ENCODE peak calls at places on chromosomes 2 and 18, in eight cellular contexts. S is SK-N-SH, G is transverse colon, P is A549, B is upper lobe of left lung, U is ovary, J is K562, Y is stomach. M is an unnamed sample.

GRCh38 chr18:2237706-2238105 is 333.6 kb downstream of the METTL4 start:
- DNase-seq in B (no peak), G (no peak), P (no peak), S (no peak), U (no peak), J (peak; percentile 32), Y (no peak), M (no peak)

GRCh38 chr2:102337012-102337411 is 18.6 kb upstream of the IL18R1 start:
- DNase-seq in P (peak; percentile 35), J (no peak), G (no peak), B (no peak), S (no peak), Y (no peak), U (no peak), M (no peak)

GRCh38 chr2:124209441-124209840 is 184.4 kb downstream of the CNTNAP5 start:
- DNase-seq in U (no peak), G (no peak), J (no peak), P (no peak), Y (no peak), B (no peak), S (no peak), M (no peak)

GRCh38 chr2:162002623-162003200 is 71.3 kb downstream of the DPP4 start:
- DNase-seq in J (no peak), B (no peak), Y (no peak), U (no peak), S (no peak), P (no peak), G (no peak), M (no peak)

GRCh38 chr2:102020596-102021170 is 28.9 kb downstream of the IL1R2 start:
- DNase-seq in P (peak; percentile 87), B (no peak), G (peak; percentile 89), S (peak; percentile 81), U (peak; percentile 91), Y (peak; percentile 91), J (peak; percentile 88), M (peak; percentile 94)

GRCh38 chr2:172372436-172372835 is 55.0 kb upstream of the ITGA6 start:
- DNase-seq in U (no peak), B (no peak), J (no peak), P (no peak), Y (no peak), G (no peak), S (peak; percentile 45), M (no peak)

GRCh38 chr2:239687441-239687840 is 286.6 kb upstream of the HDAC4 start:
- DNase-seq in J (no peak), Y (peak; percentile 1), G (no peak), S (no peak), U (no peak), B (no peak), P (no peak), M (no peak)

GRCh38 chr2:109125595-109126500 is 3.2 kb upstream of the SH3RF3 start:
- DNase-seq in P (peak; percentile 14), U (no peak), Y (no peak), B (no peak), S (no peak), J (no peak), G (no peak), M (no peak)

GRCh38 chr2:128813352-128814034 is 494.8 kb upstream of the HS6ST1 start:
- DNase-seq in P (no peak), G (no peak), B (no peak), S (peak; percentile 48), J (no peak), U (no peak), Y (no peak), M (no peak)

GRCh38 chr2:64649626-64650025 is 4.1 kb downstream of the SERTAD2 start:
- DNase-seq in S (no peak), B (peak; percentile 17), U (no peak), Y (peak; percentile 45), J (peak; percentile 73), P (no peak), G (no peak), M (no peak)

GRCh38 chr2:58709274-58709673 is 468.1 kb upstream of the FANCL start:
- DNase-seq in S (no peak), G (no peak), Y (no peak), J (peak; percentile 36), U (no peak), P (no peak), B (no peak), M (no peak)

GRCh38 chr2:8009010-8009597 is 672.8 kb upstream of the ID2 start:
- DNase-seq in G (no peak), Y (no peak), B (no peak), S (no peak), U (no peak), J (peak; percentile 65), P (no peak), M (no peak)

GRCh38 chr2:207282916-207283315 is 117.2 kb upstream of the KLF7 start:
- DNase-seq in Y (no peak), P (no peak), U (no peak), B (no peak), G (no peak), J (no peak), S (no peak), M (no peak)

GRCh38 chr2:130972410-130972809 is 120.8 kb downstream of the FAM168B start:
- DNase-seq in S (no peak), U (no peak), P (no peak), B (no peak), Y (no peak), J (no peak), G (no peak), M (no peak)

DNA sequence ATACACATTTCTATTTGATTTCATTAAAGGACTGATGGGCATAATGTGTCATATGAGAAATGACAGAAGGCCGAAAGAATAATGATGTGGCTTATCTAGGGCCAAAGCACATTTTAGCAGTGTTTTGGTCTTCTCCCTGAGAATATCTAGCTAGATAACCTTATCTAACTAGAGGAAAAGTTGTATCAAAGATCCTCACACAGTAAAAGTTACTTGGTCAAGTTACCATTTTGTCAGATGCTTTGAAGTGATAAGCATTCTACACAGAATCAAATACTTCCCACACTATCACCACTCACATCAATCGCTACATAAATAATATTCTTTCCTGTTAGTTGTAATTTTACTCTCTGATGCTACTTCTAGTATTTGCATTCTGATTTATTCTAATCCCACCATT is 8.2 kb downstream of the XPO1 start:
- DNase-seq in J (no peak), B (no peak), Y (no peak), U (no peak), P (no peak), G (no peak), S (no peak), M (no peak)
- H3K4me1 ChIP-seq in J (peaks cover 22% of the 10 kb centered on the region), B (peaks cover 20% of the 10 kb centered on the region), Y (peaks cover 16% of the 10 kb centered on the region), U (peaks cover 4% of the 10 kb centered on the region), P (peaks cover 55% of the 10 kb centered on the region), G (peaks cover 19% of the 10 kb centered on the region), S (peaks cover 23% of the 10 kb centered on the region), M (peaks cover under 1% of the 10 kb centered on the region)

GRCh38 chr2:226664140-226664539 is 135.5 kb downstream of the IRS1 start:
- DNase-seq in G (no peak), Y (peak; percentile 82), P (no peak), B (no peak), S (no peak), U (no peak), J (no peak), M (no peak)

GRCh38 chr2:226660524-226660923 is 139.1 kb downstream of the IRS1 start:
- DNase-seq in J (no peak), G (peak; percentile 42), B (no peak), P (no peak), S (no peak), Y (peak; percentile 36), U (peak; percentile 58), M (peak; percentile 87)

GRCh38 chr2:226660124-226660523 is 139.5 kb downstream of the IRS1 start:
- DNase-seq in J (no peak), G (no peak), U (no peak), B (no peak), P (no peak), Y (no peak), S (no peak), M (no peak)

GRCh38 chr2:226659416-226659815 is 140.2 kb downstream of the IRS1 start:
- DNase-seq in P (no peak), J (no peak), G (no peak), S (no peak), Y (no peak), U (no peak), B (no peak), M (no peak)

DNA sequence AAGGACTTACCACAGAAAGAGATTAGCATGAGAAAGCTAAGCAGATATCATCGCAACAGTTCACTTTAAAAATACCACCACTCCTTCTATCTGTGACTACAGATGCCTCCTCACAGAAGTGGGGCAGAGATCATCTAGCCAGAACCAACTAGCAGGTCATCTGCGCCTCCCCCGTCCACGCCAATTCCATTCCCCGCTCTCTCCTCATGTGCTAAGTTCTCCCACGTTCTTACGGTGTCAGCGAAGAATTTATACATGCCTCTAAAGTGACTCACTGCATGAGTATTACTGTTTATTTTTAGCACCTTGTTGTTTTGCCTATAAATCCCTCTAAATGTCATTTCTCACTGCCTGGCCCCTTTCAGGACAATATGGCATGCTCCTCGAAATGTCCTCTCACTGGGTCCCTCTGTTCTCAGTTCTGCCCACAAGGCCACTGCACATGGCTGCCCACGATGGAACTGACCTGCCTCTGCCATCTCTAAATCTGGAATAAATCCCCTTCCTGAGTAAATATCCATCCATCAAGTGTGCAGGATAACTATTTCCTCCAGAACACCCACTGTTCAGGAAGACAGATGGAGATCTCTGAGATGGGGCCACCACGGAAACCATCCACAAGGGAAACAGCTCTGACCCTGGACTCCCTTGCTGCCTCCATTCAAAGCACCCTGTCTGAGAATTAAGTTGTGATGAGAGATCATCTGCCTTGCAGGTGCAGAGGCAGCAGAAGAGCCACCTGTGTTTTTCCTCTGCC is 137.7 kb downstream of the IRS1 start:
- DNase-seq in Y (no peak), B (no peak), J (peak; percentile 60), P (peak; percentile 86), U (no peak), G (no peak), S (no peak), M (no peak)
- TF ChIP-seq EP300 in Y (no peak), B (no peak), J (no peak), P (peak; percentile 48), U (no peak), G (peak; percentile 13), S (no peak), M (no peak)

DNA sequence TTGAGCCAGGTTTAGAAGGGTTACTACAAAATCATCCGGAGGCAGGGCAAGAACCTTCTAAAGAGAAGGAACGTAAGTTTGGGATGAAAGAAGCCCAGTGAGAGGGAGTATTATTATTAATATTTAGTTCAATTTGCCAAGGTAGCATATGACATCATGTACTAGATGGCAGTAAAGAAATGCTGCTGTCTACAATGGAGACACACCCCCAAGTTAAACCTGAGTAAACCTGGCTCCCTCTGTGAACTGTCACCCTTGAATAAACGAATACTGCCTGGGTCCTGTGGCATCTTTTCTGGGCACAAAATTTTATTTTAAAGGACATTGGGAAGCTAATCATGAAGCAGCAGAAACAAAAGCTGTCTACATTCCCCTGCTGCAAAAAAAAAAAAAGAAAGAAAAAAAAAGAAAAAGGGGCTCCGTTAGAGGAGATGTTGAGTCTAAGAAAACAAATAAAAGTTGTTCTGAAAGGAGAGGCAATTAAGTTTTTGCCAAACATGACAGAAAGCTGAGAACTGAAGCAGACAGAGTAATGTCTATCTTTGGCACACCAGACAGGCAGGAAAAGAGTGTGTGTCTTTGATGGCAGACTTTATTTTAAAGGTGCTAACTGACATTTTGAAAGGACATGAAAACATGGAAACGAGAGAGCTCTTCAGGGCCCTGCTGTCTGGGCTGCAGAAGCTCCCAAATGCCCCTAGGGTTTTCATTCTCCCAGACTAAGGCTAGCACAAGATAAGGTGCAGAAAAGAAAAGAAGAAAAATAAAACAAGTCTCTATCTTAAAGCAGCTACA is 557.7 kb upstream of the CHAC2 start:
- DNase-seq in S (no peak), U (no peak), B (no peak), Y (no peak), G (no peak), J (no peak), P (no peak), M (no peak)
- H3K4me1 ChIP-seq in S (no peaks in the 10 kb centered on the region), U (no peaks in the 10 kb centered on the region), B (no peaks in the 10 kb centered on the region), Y (no peaks in the 10 kb centered on the region), G (no peaks in the 10 kb centered on the region), J (no peaks in the 10 kb centered on the region), P (no peaks in the 10 kb centered on the region), M (no peaks in the 10 kb centered on the region)

GRCh38 chr2:27844821-27845255 is 45.3 kb downstream of the RBKS start:
- DNase-seq in J (no peak), U (no peak), B (no peak), P (no peak), G (no peak), S (no peak), Y (no peak), M (no peak)
- TF ChIP-seq EP300 in J (no peak), U (no peak), B (no peak), P (no peak), G (no peak), S (no peak), Y (no peak), M (no peak)